ENCODE peak calls at places on chromosomes 11 and 22, in seven cellular contexts. G is activated T-cell treated with anti-CD3 and anti-CD28 coated beads for 48 hours; T is NCI-H460; N is activated CD4-positive, CD25-positive, alpha-beta regulatory T cell; P is progenitor cell of endocrine pancreas; F is NCI-H774; W is HTR-8/SVneo. A is an unnamed sample.

GRCh38 chr22:42644422-42645340 is 4.3 kb upstream of the ATP5MGL start:
- DNase-seq in G (no peak), W (no peak), T (no peak), N (no peak), P (no peak), F (no peak), A (no peak)

GRCh38 chr22:29661355-29661754 is 57.9 kb downstream of the NF2 start:
- DNase-seq in N (no peak), F (no peak), P (no peak), G (no peak), T (no peak), W (no peak), A (peak)

GRCh38 chr22:24703101-24703500 is 71.4 kb downstream of the PIWIL3 start:
- DNase-seq in W (no peak), P (no peak), T (no peak), N (no peak), F (no peak), G (no peak), A (no peak)

GRCh38 chr11:18372187-18372586 is 22.2 kb upstream of the LDHA start:
- DNase-seq in G (no peak), T (no peak), P (no peak), W (no peak), F (no peak), N (no peak), A (no peak)

GRCh38 chr22:36569999-36570398 is 41.0 kb upstream of the EIF3D start:
- DNase-seq in W (no peak), G (no peak), F (no peak), T (no peak), N (no peak), P (no peak), A (no peak)

GRCh38 chr11:101453682-101454081 is 130.1 kb downstream of the TRPC6 start:
- DNase-seq in W (no peak), T (no peak), G (no peak), P (no peak), F (no peak), N (no peak), A (no peak)

GRCh38 chr11:125494601-125494986 is 1.5 kb downstream of the FEZ1 start:
- DNase-seq in N (no peak), G (no peak), T (no peak), F (no peak), P (no peak), W (no peak), A (no peak)

GRCh38 chr11:72085836-72086475 is 5.3 kb downstream of the LRRC51 start:
- DNase-seq in F (peak), N (no peak), W (no peak), T (no peak), G (no peak), P (no peak), A (no peak)

GRCh38 chr11:18408558-18409242 is 3.4 kb upstream of the LDHC start:
- DNase-seq in P (no peak), G (no peak), F (no peak), N (no peak), W (no peak), T (no peak), A (no peak)

GRCh38 chr11:106691807-106692365 is 326.4 kb downstream of the GUCY1A2 start:
- DNase-seq in F (no peak), W (no peak), G (no peak), T (no peak), P (no peak), N (no peak), A (no peak)

GRCh38 chr22:49756201-49756600 is 71.5 kb downstream of the BRD1 start:
- DNase-seq in T (no peak), N (no peak), P (no peak), W (no peak), G (no peak), F (no peak), A (no peak)

GRCh38 chr11:62712413-62712812 is 4.9 kb downstream of the GNG3 start:
- DNase-seq in F (no peak), P (no peak), T (no peak), G (no peak), N (no peak), W (no peak), A (no peak)

GRCh38 chr11:7019500-7020182 is 505 bp downstream of the ZNF214 start:
- DNase-seq in W (no peak), N (no peak), T (no peak), G (no peak), P (peak), F (no peak), A (peak)

GRCh38 chr22:20530368-20531153 is 23.2 kb downstream of the MED15 start:
- DNase-seq in N (no peak), F (no peak), G (no peak), W (peak), T (peak), P (no peak), A (peak)

GRCh38 chr11:70016666-70017347 is 61.3 kb upstream of the ANO1 start:
- DNase-seq in T (no peak), N (no peak), W (peak), F (no peak), G (no peak), P (no peak), A (peak)

GRCh38 chr11:46513934-46514342 is 79.9 kb downstream of the AMBRA1 start:
- DNase-seq in N (no peak), W (no peak), T (no peak), F (no peak), G (no peak), P (no peak), A (peak)

GRCh38 chr11:116510166-116510565 is 262.6 kb downstream of the BUD13 start:
- DNase-seq in N (no peak), F (no peak), G (no peak), P (no peak), T (no peak), W (no peak), A (no peak)

GRCh38 chr11:64093233-64094039 is 57.7 kb downstream of the FLRT1 start:
- DNase-seq in F (peak), T (no peak), N (no peak), G (no peak), P (no peak), W (no peak), A (no peak)

GRCh38 chr11:12390687-12391110 is 13.3 kb downstream of the PARVA start:
- DNase-seq in N (no peak), F (no peak), T (no peak), G (no peak), P (no peak), W (no peak), A (no peak)

GRCh38 chr22:24435861-24436351 is 8.5 kb downstream of the ADORA2A start:
- DNase-seq in W (no peak), G (no peak), P (no peak), N (no peak), F (no peak), T (no peak), A (no peak)

GRCh38 chr11:15613231-15613630 is 498.5 kb downstream of the INSC start:
- DNase-seq in G (no peak), F (no peak), T (no peak), P (no peak), W (no peak), N (no peak), A (no peak)

GRCh38 chr11:99246199-99246598 is 225.4 kb downstream of the CNTN5 start:
- DNase-seq in T (no peak), G (no peak), F (no peak), N (no peak), P (no peak), W (no peak), A (no peak)

GRCh38 chr22:41687901-41688364 is 734 bp downstream of the SNU13 start:
- DNase-seq in T (no peak), F (no peak), N (no peak), P (no peak), W (no peak), G (no peak), A (no peak)

GRCh38 chr11:120547301-120547700 is 35.8 kb downstream of the GRIK4 start:
- DNase-seq in F (no peak), N (no peak), T (no peak), W (no peak), G (no peak), P (no peak), A (no peak)

GRCh38 chr11:2129699-2130366 is 9.4 kb downstream of the IGF2 start:
- DNase-seq in F (no peak), W (no peak), N (no peak), G (no peak), T (no peak), P (no peak), A (no peak)

GRCh38 chr22:50301581-50301991 is 5.9 kb downstream of the PLXNB2 start:
- DNase-seq in G (no peak), W (no peak), P (no peak), T (no peak), N (no peak), F (no peak), A (no peak)

GRCh38 chr11:81647374-81647773 is 1086.3 kb downstream of the FAM181B start:
- DNase-seq in P (no peak), F (no peak), T (no peak), W (no peak), N (no peak), G (no peak), A (no peak)

A was measured in RWPE1.